ENCODE peak calls at places on chromosomes 13 and 19, in four cellular contexts. S, Y, V and H are unnamed samples.

GRCh38 chr13:58032676-58033440 is 401.3 kb downstream of the PCDH17 start:
- DNase-seq in S (no peak), Y (no peak), V (no peak), H (no peak)

GRCh38 chr19:12611361-12611699 is 610 bp downstream of the ZNF791 start:
- DNase-seq in S (no peak), Y (no peak), V (peak; percentile 38), H (peak; percentile 43)

GRCh38 chr19:38057954-38058690 is 151.1 kb downstream of the SIPA1L3 start:
- DNase-seq in S (no peak), Y (no peak), V (peak; percentile 93), H (peak; percentile 91)

GRCh38 chr19:38840583-38840968 is 9.0 kb upstream of the ECH1 start:
- DNase-seq in S (no peak), Y (no peak), V (no peak), H (no peak)

GRCh38 chr13:28817204-28817603 is 2.9 kb upstream of the MTUS2 start:
- DNase-seq in S (no peak), Y (no peak), V (no peak), H (no peak)

GRCh38 chr19:7925171-7925837 is 631 bp downstream of the CTXN1 start:
- DNase-seq in S (peak; percentile 65), Y (peak; percentile 79), V (no peak), H (no peak)

GRCh38 chr13:74070065-74070464 is 64.1 kb downstream of the KLF12 start:
- DNase-seq in S (no peak), Y (peak; percentile 80), V (no peak), H (no peak)

GRCh38 chr19:2973229-2973628 is 4.1 kb upstream of the TLE6 start:
- DNase-seq in S (no peak), Y (no peak), V (no peak), H (no peak)

GRCh38 chr13:75368167-75368566 is 113.8 kb downstream of the TBC1D4 start:
- DNase-seq in S (no peak), Y (no peak), V (no peak), H (no peak)

GRCh38 chr19:40596608-40597328 is 4.4 kb upstream of the LTBP4 start:
- DNase-seq in S (no peak), Y (no peak), V (no peak), H (no peak)

GRCh38 chr13:40063278-40063698 is 407.8 kb downstream of the COG6 start:
- DNase-seq in S (no peak), Y (no peak), V (no peak), H (no peak)

GRCh38 chr19:53365899-53366493 is 491 bp downstream of the ZNF525 start:
- DNase-seq in S (peak; percentile 27), Y (no peak), V (no peak), H (no peak)

GRCh38 chr13:94996445-94996844 is 284.1 kb upstream of the SOX21 start:
- DNase-seq in S (no peak), Y (no peak), V (no peak), H (no peak)

GRCh38 chr13:44050450-44051063 is 170.9 kb downstream of the LACC1 start:
- DNase-seq in S (no peak), Y (no peak), V (no peak), H (no peak)

GRCh38 chr13:24263652-24264051 is 45.7 kb upstream of the C1QTNF9 start:
- DNase-seq in S (no peak), Y (peak; percentile 57), V (no peak), H (no peak)

GRCh38 chr13:96792188-96792587 is 202.1 kb downstream of the OXGR1 start:
- DNase-seq in S (no peak), Y (no peak), V (no peak), H (no peak)

GRCh38 chr13:24615911-24616472 is 64.2 kb upstream of the ATP12A start:
- DNase-seq in S (no peak), Y (no peak), V (no peak), H (no peak)

GRCh38 chr19:2711175-2711936 is 8.9 kb upstream of the GNG7 start:
- DNase-seq in S (no peak), Y (no peak), V (no peak), H (no peak)